ENCODE peak calls at places on chromosomes 11 and 22, in five cellular contexts. F, S, Q, M and Z are unnamed samples.

GRCh38 chr22:43186272-43187170 is at the start of gene TTLL12:
- DNase-seq in F (peak; percentile 70), S (no peak), Q (peak; percentile 56), M (peak; percentile 68), Z (no peak)

GRCh38 chr11:19027829-19028595 is 32.5 kb downstream of the MRGPRX2 start:
- DNase-seq in F (no peak), S (no peak), Q (no peak), M (no peak), Z (peak; percentile 70)

GRCh38 chr11:106986261-106986660 is 32.0 kb downstream of the GUCY1A2 start:
- DNase-seq in F (no peak), S (no peak), Q (no peak), M (no peak), Z (no peak)

GRCh38 chr22:37184380-37184755 is 3.7 kb downstream of the C1QTNF6 start:
- DNase-seq in F (no peak), S (no peak), Q (no peak), M (no peak), Z (no peak)

GRCh38 chr22:19639610-19640135 is 74.6 kb upstream of the SEPTIN5 start:
- DNase-seq in F (no peak), S (no peak), Q (no peak), M (no peak), Z (no peak)

GRCh38 chr11:118056806-118057205 is 20.1 kb upstream of the TMPRSS4 start:
- DNase-seq in F (no peak), S (no peak), Q (no peak), M (no peak), Z (no peak)

GRCh38 chr11:84089072-84090057 is 803.2 kb upstream of the CCDC90B start:
- DNase-seq in F (no peak), S (no peak), Q (no peak), M (no peak), Z (no peak)

GRCh38 chr11:9962722-9963121 is 298.8 kb downstream of the SWAP70 start:
- DNase-seq in F (no peak), S (no peak), Q (no peak), M (no peak), Z (no peak)

GRCh38 chr22:17785185-17786184 is 11.2 kb upstream of the BID start:
- DNase-seq in F (no peak), S (no peak), Q (peak; percentile 79), M (peak; percentile 88), Z (no peak)

GRCh38 chr11:91163619-91164451 is 941.0 kb upstream of the CHORDC1 start:
- DNase-seq in F (no peak), S (no peak), Q (no peak), M (no peak), Z (peak; percentile 37)

GRCh38 chr11:1707751-1708150 is 10.8 kb downstream of the KRTAP5-6 start:
- DNase-seq in F (no peak), S (no peak), Q (no peak), M (no peak), Z (no peak)

GRCh38 chr22:50406416-50407170 is 63.5 kb downstream of the PPP6R2 start:
- DNase-seq in F (no peak), S (no peak), Q (no peak), M (no peak), Z (no peak)

GRCh38 chr22:30617819-30618218 is 10.8 kb downstream of the TCN2 start:
- DNase-seq in F (no peak), S (no peak), Q (no peak), M (no peak), Z (no peak)

GRCh38 chr11:3158131-3158591 is 6.9 kb downstream of the OSBPL5 start:
- DNase-seq in F (no peak), S (no peak), Q (no peak), M (no peak), Z (no peak)

GRCh38 chr11:33747969-33748368 is 11.7 kb upstream of the CD59 start:
- DNase-seq in F (no peak), S (no peak), Q (no peak), M (no peak), Z (peak; percentile 55)

GRCh38 chr11:71336176-71336995 is 84.0 kb upstream of the SHANK2 start:
- DNase-seq in F (no peak), S (no peak), Q (peak; percentile 19), M (no peak), Z (no peak)

GRCh38 chr11:2672553-2673249 is 27.1 kb downstream of the KCNQ1OT1 start:
- DNase-seq in F (no peak), S (no peak), Q (peak; percentile 5), M (no peak), Z (no peak)

GRCh38 chr11:17651681-17652080 is 67.7 kb upstream of the MYOD1 start:
- DNase-seq in F (no peak), S (no peak), Q (no peak), M (no peak), Z (no peak)

GRCh38 chr11:36333468-36333867 is 37.4 kb downstream of the PRR5L start:
- DNase-seq in F (no peak), S (no peak), Q (no peak), M (no peak), Z (no peak)

GRCh38 chr11:118672865-118673264 is 6.6 kb downstream of the TREH start:
- DNase-seq in F (no peak), S (no peak), Q (no peak), M (peak; percentile 34), Z (no peak)

GRCh38 chr11:75273989-75274391 is 33.4 kb downstream of the TPBGL start:
- DNase-seq in F (no peak), S (no peak), Q (peak; percentile 22), M (no peak), Z (no peak)

DNA sequence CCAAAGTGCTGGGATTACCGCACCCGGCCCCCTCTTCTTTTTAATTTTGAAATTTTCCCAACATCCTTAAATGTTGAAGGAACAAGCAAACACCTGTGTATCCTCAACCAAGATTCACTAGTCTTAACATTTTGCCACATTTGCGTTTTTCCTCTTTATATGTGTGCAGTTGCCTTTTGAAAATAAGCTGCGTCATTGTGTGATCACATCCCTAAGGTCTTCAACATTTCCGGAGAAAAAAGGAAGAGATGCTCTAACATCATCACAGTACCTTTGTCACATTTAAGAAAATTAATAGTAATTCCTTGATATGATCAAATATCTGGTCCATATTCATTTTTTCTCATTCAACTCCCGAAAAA is 7.5 kb downstream of the FADS2 start:
- DNase-seq in F (no peak), S (no peak), Q (no peak), M (no peak), Z (no peak)
- H3K4me3 ChIP-seq in F (no peak overlapping the region), S (no peak overlapping the region), Q (no peak overlapping the region), M (peak overlapping the region; percentile 4), Z (no peak overlapping the region)

GRCh38 chr11:65434057-65434666 is 11.6 kb downstream of the NEAT1 start:
- DNase-seq in F (no peak), S (no peak), Q (no peak), M (no peak), Z (no peak)
- H3K4me3 ChIP-seq in F (no peak overlapping the region), S (peak overlapping the region; percentile 25), Q (peak overlapping the region; percentile 7), M (no peak overlapping the region), Z (peak overlapping the region; percentile 17)

DNA sequence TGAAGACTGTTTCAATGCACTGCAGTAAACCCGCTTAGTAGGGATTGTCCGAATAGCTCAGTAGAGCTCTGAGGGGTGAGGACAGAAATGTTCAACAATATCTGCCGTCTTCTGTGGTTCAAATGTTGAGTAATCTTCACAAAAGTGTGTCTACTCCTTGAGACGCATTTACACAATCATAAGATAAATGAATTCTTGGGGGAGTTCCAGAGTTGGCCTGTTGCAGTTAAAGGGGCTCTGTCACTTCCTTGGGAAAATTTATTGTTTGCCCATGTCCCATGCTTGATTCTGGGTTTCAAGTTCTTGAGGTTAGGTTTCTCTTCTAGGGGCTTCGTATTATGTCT is 614 bp downstream of the ANO3 start:
- DNase-seq in F (no peak), S (no peak), Q (no peak), M (no peak), Z (no peak)
- H3K4me3 ChIP-seq in F (peak overlapping the region; percentile 44), S (no peak overlapping the region), Q (no peak overlapping the region), M (no peak overlapping the region), Z (no peak overlapping the region)

GRCh38 chr22:49021097-49021925 is 806.4 kb downstream of the BRD1 start:
- DNase-seq in F (no peak), S (no peak), Q (no peak), M (no peak), Z (no peak)
- H3K4me3 ChIP-seq in F (no peak overlapping the region), S (no peak overlapping the region), Q (no peak overlapping the region), M (no peak overlapping the region), Z (no peak overlapping the region)

GRCh38 chr11:93744669-93745004 is 3.2 kb downstream of the C11orf54 start:
- DNase-seq in F (no peak), S (no peak), Q (no peak), M (no peak), Z (no peak)
- H3K4me3 ChIP-seq in F (no peak overlapping the region), S (no peak overlapping the region), Q (peak overlapping the region; percentile 23), M (no peak overlapping the region), Z (no peak overlapping the region)

GRCh38 chr11:82267186-82267585 is 466.5 kb downstream of the FAM181B start:
- DNase-seq in F (no peak), S (no peak), Q (no peak), M (no peak), Z (no peak)
- H3K4me3 ChIP-seq in F (no peak overlapping the region), S (no peak overlapping the region), Q (no peak overlapping the region), M (no peak overlapping the region), Z (no peak overlapping the region)

GRCh38 chr11:68312780-68313573 is 586 bp downstream of the LRP5 start:
- DNase-seq in F (no peak), S (no peak), Q (no peak), M (peak; percentile 81), Z (no peak)

GRCh38 chr11:68314886-68315580 is 2.6 kb downstream of the LRP5 start:
- DNase-seq in F (no peak), S (no peak), Q (no peak), M (peak; percentile 33), Z (no peak)

GRCh38 chr11:68313574-68314202 is 1.3 kb downstream of the LRP5 start:
- DNase-seq in F (no peak), S (no peak), Q (no peak), M (peak; percentile 27), Z (no peak)

GRCh38 chr11:68315581-68315920 is 3.2 kb downstream of the LRP5 start:
- DNase-seq in F (no peak), S (no peak), Q (no peak), M (peak; percentile 45), Z (no peak)

GRCh38 chr11:68314203-68314885 is 2.0 kb downstream of the LRP5 start:
- DNase-seq in F (no peak), S (no peak), Q (no peak), M (peak; percentile 40), Z (no peak)
- H3K4me3 ChIP-seq in F (peak overlapping the region; percentile 95), S (peak overlapping the region; percentile 76), Q (peak overlapping the region; percentile 74), M (peak overlapping the region; percentile 82), Z (peak overlapping the region; percentile 59)

DNA sequence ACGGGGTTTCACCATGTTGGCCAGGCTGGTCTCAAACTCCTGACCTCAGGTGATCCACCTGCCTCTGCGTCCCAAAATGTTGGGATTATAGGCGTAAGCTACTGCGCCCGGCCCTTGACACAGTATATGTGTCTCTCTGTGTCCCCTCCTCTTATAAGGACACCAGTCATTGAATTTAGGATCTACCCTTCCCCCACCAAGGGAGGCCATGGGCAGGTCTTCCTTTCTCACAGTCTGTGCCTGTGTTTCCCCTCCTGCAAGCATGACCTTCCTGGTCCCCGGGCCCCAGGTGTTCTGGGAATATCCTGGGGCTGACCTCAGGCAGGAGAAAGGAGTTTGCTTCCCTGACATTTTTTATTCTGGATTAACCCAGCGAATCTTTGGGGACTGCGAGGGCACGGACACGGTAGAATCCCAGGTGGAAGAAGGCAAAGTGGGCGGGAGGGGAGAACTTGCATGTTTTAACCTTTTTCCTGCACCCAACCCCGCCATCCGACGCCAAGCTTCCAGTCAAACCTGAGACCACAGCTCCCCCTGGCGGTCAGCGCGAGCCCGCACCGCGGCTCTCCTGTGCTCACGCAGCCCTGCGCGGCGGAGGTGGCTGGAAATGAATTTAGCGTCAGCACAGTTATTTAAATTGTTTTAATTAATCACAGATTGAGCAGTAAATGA is 42.1 kb upstream of the ISX start:
- DNase-seq in F (peak; percentile 72), S (no peak), Q (peak; percentile 71), M (peak; percentile 71), Z (no peak)
- H3K4me3 ChIP-seq in F (no peak overlapping the region), S (no peak overlapping the region), Q (no peak overlapping the region), M (no peak overlapping the region), Z (no peak overlapping the region)